ENCODE peak calls at places on chromosomes 13 and 19, in seven cellular contexts. One of them, this sample, is unnamed.

GRCh38 chr19:45349126-45349415 is 8.5 kb downstream of the KLC3 start:
- DNase-seq in fibroblast of pulmonary artery: no peak
- DNase-seq in fibroblast of mammary gland: no peak
- DNase-seq in upper lobe of left lung: no peak
- DNase-seq in left ventricle myocardium inferior: no peak
- DNase-seq in IMR-90: no peak
- DNase-seq in AG10803: no peak
- DNase-seq in this sample: no peak

GRCh38 chr19:50311723-50312635 is 17.2 kb downstream of the KCNC3 start:
- DNase-seq in upper lobe of left lung: peak; percentile 79
- DNase-seq in fibroblast of pulmonary artery: no peak
- DNase-seq in fibroblast of mammary gland: no peak
- DNase-seq in left ventricle myocardium inferior: no peak
- DNase-seq in IMR-90: no peak
- DNase-seq in AG10803: no peak
- DNase-seq in this sample: no peak

GRCh38 chr13:31174018-31174417 is 12.3 kb upstream of the HSPH1 start:
- DNase-seq in fibroblast of mammary gland: peak; percentile 22
- DNase-seq in fibroblast of pulmonary artery: peak; percentile 69
- DNase-seq in AG10803: peak; percentile 20
- DNase-seq in upper lobe of left lung: no peak
- DNase-seq in left ventricle myocardium inferior: no peak
- DNase-seq in IMR-90: peak; percentile 77
- DNase-seq in this sample: no peak

GRCh38 chr13:41231786-41232185 is 31.6 kb downstream of the MTRF1 start:
- DNase-seq in IMR-90: peak; percentile 37
- DNase-seq in left ventricle myocardium inferior: peak; percentile 23
- DNase-seq in AG10803: no peak
- DNase-seq in fibroblast of mammary gland: peak; percentile 21
- DNase-seq in upper lobe of left lung: no peak
- DNase-seq in fibroblast of pulmonary artery: peak; percentile 61
- DNase-seq in this sample: no peak

GRCh38 chr19:33374406-33374703 is 846 bp downstream of the CEBPG start:
- DNase-seq in IMR-90: peak; percentile 27
- DNase-seq in upper lobe of left lung: peak; percentile 10
- DNase-seq in fibroblast of mammary gland: no peak
- DNase-seq in left ventricle myocardium inferior: no peak
- DNase-seq in AG10803: peak; percentile 44
- DNase-seq in fibroblast of pulmonary artery: no peak
- DNase-seq in this sample: no peak

GRCh38 chr13:98397221-98397620 is 179.7 kb downstream of the STK24 start:
- DNase-seq in fibroblast of mammary gland: peak; percentile 12
- DNase-seq in upper lobe of left lung: no peak
- DNase-seq in IMR-90: peak; percentile 40
- DNase-seq in left ventricle myocardium inferior: no peak
- DNase-seq in AG10803: no peak
- DNase-seq in fibroblast of pulmonary artery: peak; percentile 30
- DNase-seq in this sample: no peak

GRCh38 chr19:45978156-45978555 is 4.5 kb upstream of the NOVA2 start:
- DNase-seq in fibroblast of mammary gland: no peak
- DNase-seq in upper lobe of left lung: no peak
- DNase-seq in fibroblast of pulmonary artery: no peak
- DNase-seq in AG10803: no peak
- DNase-seq in IMR-90: no peak
- DNase-seq in left ventricle myocardium inferior: no peak
- DNase-seq in this sample: no peak

GRCh38 chr13:33723772-33724435 is 94.0 kb upstream of the RFC3 start:
- DNase-seq in upper lobe of left lung: no peak
- DNase-seq in fibroblast of pulmonary artery: peak; percentile 94
- DNase-seq in AG10803: peak; percentile 84
- DNase-seq in IMR-90: peak; percentile 85
- DNase-seq in left ventricle myocardium inferior: peak; percentile 55
- DNase-seq in fibroblast of mammary gland: peak; percentile 88
- DNase-seq in this sample: peak; percentile 64

DNA sequence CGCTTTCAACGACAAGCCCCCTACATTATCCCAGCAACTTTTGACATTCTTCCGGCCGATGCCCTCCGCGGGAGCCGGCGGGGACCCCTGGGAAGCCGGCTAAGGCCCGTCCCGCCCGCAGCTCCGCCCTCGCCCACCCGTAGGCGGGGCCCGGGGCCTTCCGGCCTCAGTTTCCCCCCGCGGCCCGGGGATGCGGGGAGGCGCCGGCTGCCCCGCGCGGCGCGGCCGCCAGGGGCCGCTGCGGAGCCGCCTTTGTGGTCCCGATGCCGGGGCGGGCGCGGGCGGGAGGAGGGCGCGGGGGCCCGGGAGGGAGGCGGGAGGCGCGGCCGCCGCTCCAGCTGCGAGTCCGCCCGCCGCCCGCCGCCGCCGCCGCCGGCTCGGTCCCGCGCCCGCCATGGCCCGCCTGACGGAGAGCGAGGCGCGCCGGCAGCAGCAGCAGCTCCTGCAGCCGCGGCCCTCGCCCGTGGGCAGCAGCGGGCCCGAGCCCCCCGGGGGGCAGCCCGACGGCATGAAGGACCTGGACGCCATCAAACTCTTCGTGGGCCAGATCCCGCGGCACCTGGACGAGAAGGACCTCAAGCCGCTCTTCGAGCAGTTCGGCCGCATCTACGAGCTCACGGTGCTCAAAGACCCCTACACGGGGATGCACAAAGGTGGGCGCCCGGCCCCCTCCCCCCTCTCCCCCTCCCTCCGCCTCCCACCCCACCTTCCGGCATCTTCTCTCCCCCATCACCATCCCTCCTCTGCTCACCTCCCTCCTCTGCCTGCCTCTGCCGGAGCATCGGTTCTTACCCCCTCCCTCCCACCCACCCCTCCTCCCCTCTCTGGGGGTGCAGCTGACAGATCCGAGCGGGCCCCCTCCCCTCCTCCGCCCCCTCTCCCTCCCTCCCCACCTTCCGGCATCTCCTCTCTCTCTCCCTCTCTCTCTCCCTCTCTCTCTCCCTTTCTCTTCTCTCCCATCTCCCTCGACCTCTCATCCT is at the start of gene CELF5:
- DNase-seq in AG10803: peak; percentile 11
- DNase-seq in fibroblast of mammary gland: no peak
- DNase-seq in IMR-90: no peak
- DNase-seq in upper lobe of left lung: peak; percentile 93
- DNase-seq in fibroblast of pulmonary artery: peak; percentile 11
- DNase-seq in left ventricle myocardium inferior: peak; percentile 38
- DNase-seq in this sample: no peak
- TF ChIP-seq CTCF in AG10803: no peak
- TF ChIP-seq CTCF in fibroblast of mammary gland: no peak
- TF ChIP-seq CTCF in IMR-90: peak; percentile 61
- TF ChIP-seq CTCF in upper lobe of left lung: peak; percentile 68
- TF ChIP-seq CTCF in fibroblast of pulmonary artery: no peak
- TF ChIP-seq CTCF in left ventricle myocardium inferior: peak; percentile 70
- TF ChIP-seq CTCF in this sample: peak; percentile 18

GRCh38 chr19:16764280-16764679 is 44.6 kb downstream of the NWD1 start:
- DNase-seq in AG10803: no peak
- DNase-seq in fibroblast of mammary gland: no peak
- DNase-seq in IMR-90: no peak
- DNase-seq in upper lobe of left lung: no peak
- DNase-seq in left ventricle myocardium inferior: no peak
- DNase-seq in fibroblast of pulmonary artery: no peak
- DNase-seq in this sample: no peak
- H3K4me3 ChIP-seq in AG10803: no peak overlapping the region
- H3K4me3 ChIP-seq in fibroblast of mammary gland: no peak overlapping the region
- H3K4me3 ChIP-seq in IMR-90: no peak overlapping the region
- H3K4me3 ChIP-seq in upper lobe of left lung: no peak overlapping the region
- H3K4me3 ChIP-seq in left ventricle myocardium inferior: no peak overlapping the region
- H3K4me3 ChIP-seq in fibroblast of pulmonary artery: no peak overlapping the region
- H3K4me3 ChIP-seq in this sample: no peak overlapping the region

GRCh38 chr19:30696514-30696913 is 324.3 kb downstream of the ZNF536 start:
- DNase-seq in IMR-90: peak; percentile 9
- DNase-seq in fibroblast of pulmonary artery: no peak
- DNase-seq in left ventricle myocardium inferior: no peak
- DNase-seq in upper lobe of left lung: peak; percentile 25
- DNase-seq in fibroblast of mammary gland: no peak
- DNase-seq in AG10803: no peak
- DNase-seq in this sample: no peak
- TF ChIP-seq CTCF in IMR-90: peak; percentile 22
- TF ChIP-seq CTCF in fibroblast of pulmonary artery: peak; percentile 18
- TF ChIP-seq CTCF in left ventricle myocardium inferior: peak; percentile 56
- TF ChIP-seq CTCF in upper lobe of left lung: peak; percentile 13
- TF ChIP-seq CTCF in fibroblast of mammary gland: peak; percentile 4
- TF ChIP-seq CTCF in AG10803: no peak
- TF ChIP-seq CTCF in this sample: peak; percentile 44

GRCh38 chr19:20039203-20039723 is at the start of gene ZNF682:
- DNase-seq in AG10803: peak; percentile 91
- DNase-seq in fibroblast of mammary gland: peak; percentile 92
- DNase-seq in upper lobe of left lung: peak; percentile 93
- DNase-seq in IMR-90: peak; percentile 92
- DNase-seq in fibroblast of pulmonary artery: peak; percentile 96
- DNase-seq in left ventricle myocardium inferior: peak; percentile 95
- DNase-seq in this sample: peak; percentile 71
- H3K4me3 ChIP-seq in AG10803: peak within 1 kb of the TSS; percentile 94
- H3K4me3 ChIP-seq in fibroblast of mammary gland: peak within 1 kb of the TSS; percentile 89
- H3K4me3 ChIP-seq in upper lobe of left lung: peak within 1 kb of the TSS; percentile 48
- H3K4me3 ChIP-seq in IMR-90: peak within 1 kb of the TSS; percentile 88
- H3K4me3 ChIP-seq in fibroblast of pulmonary artery: peak within 1 kb of the TSS; percentile 90
- H3K4me3 ChIP-seq in left ventricle myocardium inferior: peak within 1 kb of the TSS; percentile 83
- H3K4me3 ChIP-seq in this sample: peak within 1 kb of the TSS; percentile 78

GRCh38 chr19:15841875-15842569 is 26.6 kb upstream of the OR10H1 start:
- DNase-seq in AG10803: no peak
- DNase-seq in fibroblast of pulmonary artery: no peak
- DNase-seq in upper lobe of left lung: no peak
- DNase-seq in fibroblast of mammary gland: no peak
- DNase-seq in IMR-90: no peak
- DNase-seq in left ventricle myocardium inferior: no peak
- DNase-seq in this sample: no peak
- TF ChIP-seq CTCF in AG10803: no peak
- TF ChIP-seq CTCF in fibroblast of pulmonary artery: no peak
- TF ChIP-seq CTCF in upper lobe of left lung: no peak
- TF ChIP-seq CTCF in fibroblast of mammary gland: no peak
- TF ChIP-seq CTCF in IMR-90: no peak
- TF ChIP-seq CTCF in left ventricle myocardium inferior: no peak
- TF ChIP-seq CTCF in this sample: no peak

GRCh38 chr19:35011737-35012682 is 11.9 kb downstream of the GRAMD1A start:
- DNase-seq in AG10803: no peak
- DNase-seq in fibroblast of pulmonary artery: no peak
- DNase-seq in upper lobe of left lung: no peak
- DNase-seq in fibroblast of mammary gland: no peak
- DNase-seq in IMR-90: no peak
- DNase-seq in left ventricle myocardium inferior: no peak
- DNase-seq in this sample: no peak

GRCh38 chr19:35015576-35016351 is 14.5 kb upstream of the SCN1B start:
- DNase-seq in fibroblast of mammary gland: peak; percentile 90
- DNase-seq in left ventricle myocardium inferior: no peak
- DNase-seq in IMR-90: peak; percentile 64
- DNase-seq in upper lobe of left lung: no peak
- DNase-seq in AG10803: peak; percentile 9
- DNase-seq in fibroblast of pulmonary artery: no peak
- DNase-seq in this sample: no peak

GRCh38 chr19:35011091-35011689 is 11.1 kb downstream of the GRAMD1A start:
- DNase-seq in AG10803: no peak
- DNase-seq in upper lobe of left lung: no peak
- DNase-seq in fibroblast of mammary gland: no peak
- DNase-seq in left ventricle myocardium inferior: no peak
- DNase-seq in IMR-90: no peak
- DNase-seq in fibroblast of pulmonary artery: no peak
- DNase-seq in this sample: no peak

GRCh38 chr19:35013820-35014754 is 14.0 kb downstream of the GRAMD1A start:
- DNase-seq in left ventricle myocardium inferior: no peak
- DNase-seq in IMR-90: no peak
- DNase-seq in AG10803: no peak
- DNase-seq in fibroblast of pulmonary artery: no peak
- DNase-seq in upper lobe of left lung: no peak
- DNase-seq in fibroblast of mammary gland: no peak
- DNase-seq in this sample: no peak

DNA sequence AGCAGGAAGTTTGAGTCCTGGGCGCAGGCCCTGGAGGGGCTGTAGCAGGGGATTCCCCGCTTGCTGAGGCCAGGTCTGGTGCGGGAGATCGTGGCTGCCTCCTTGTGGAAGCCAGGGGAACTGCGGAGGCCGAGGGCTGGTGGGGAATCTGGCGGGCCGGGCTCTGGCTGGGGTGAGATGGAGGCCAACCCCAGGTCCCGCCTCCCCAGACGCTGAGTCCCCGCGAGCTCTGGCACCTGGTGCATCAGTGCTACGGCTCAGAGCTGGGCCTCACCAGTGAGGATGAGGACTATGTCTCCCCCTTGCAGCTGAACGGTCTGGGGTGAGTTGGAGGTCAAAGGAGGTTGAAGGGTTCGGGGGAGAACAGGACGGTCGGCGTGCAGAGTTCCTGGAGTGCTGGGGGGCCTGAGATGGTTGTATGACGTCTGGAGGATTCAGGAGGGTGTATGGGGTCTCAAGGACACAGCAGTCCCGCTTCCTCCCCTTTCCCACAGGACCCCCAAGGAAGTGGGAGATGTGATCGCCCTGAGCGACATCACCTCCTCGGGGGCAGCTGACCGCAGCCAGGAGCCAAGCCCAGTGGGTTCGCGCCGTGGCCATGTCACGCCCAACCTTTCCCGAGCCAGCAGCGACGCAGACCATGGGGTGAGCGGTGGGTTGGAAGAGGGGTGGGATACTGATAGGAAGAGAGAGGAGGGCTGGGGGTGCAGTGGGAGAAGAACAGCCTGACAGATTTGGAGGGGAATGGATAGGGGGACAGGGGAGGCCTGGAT is 13.1 kb downstream of the GRAMD1A start:
- DNase-seq in AG10803: peak; percentile 38
- DNase-seq in left ventricle myocardium inferior: peak; percentile 76
- DNase-seq in upper lobe of left lung: peak; percentile 90
- DNase-seq in IMR-90: peak; percentile 57
- DNase-seq in fibroblast of mammary gland: peak; percentile 61
- DNase-seq in fibroblast of pulmonary artery: peak; percentile 79
- DNase-seq in this sample: no peak
- H3K4me3 ChIP-seq in AG10803: no peak overlapping the region
- H3K4me3 ChIP-seq in left ventricle myocardium inferior: no peak overlapping the region
- H3K4me3 ChIP-seq in upper lobe of left lung: no peak overlapping the region
- H3K4me3 ChIP-seq in IMR-90: no peak overlapping the region
- H3K4me3 ChIP-seq in fibroblast of mammary gland: no peak overlapping the region
- H3K4me3 ChIP-seq in fibroblast of pulmonary artery: no peak overlapping the region
- H3K4me3 ChIP-seq in this sample: no peak overlapping the region

GRCh38 chr19:16025108-16026101 is 50.9 kb upstream of the TPM4 start:
- DNase-seq in fibroblast of pulmonary artery: peak; percentile 61
- DNase-seq in left ventricle myocardium inferior: no peak
- DNase-seq in upper lobe of left lung: peak; percentile 71
- DNase-seq in AG10803: peak; percentile 74
- DNase-seq in fibroblast of mammary gland: peak; percentile 86
- DNase-seq in IMR-90: peak; percentile 70
- DNase-seq in this sample: peak; percentile 16
- TF ChIP-seq CTCF in fibroblast of pulmonary artery: peak; percentile 61
- TF ChIP-seq CTCF in left ventricle myocardium inferior: peak; percentile 39
- TF ChIP-seq CTCF in upper lobe of left lung: peak; percentile 14
- TF ChIP-seq CTCF in AG10803: peak; percentile 78
- TF ChIP-seq CTCF in fibroblast of mammary gland: peak; percentile 71
- TF ChIP-seq CTCF in IMR-90: peak; percentile 62
- TF ChIP-seq CTCF in this sample: peak; percentile 77

This sample was measured in AG09309.